ENCODE peak calls at places on chromosomes 13 and 19, in ten cellular contexts. W is psoas muscle, J is HepG2, T is lung, R is heart right ventricle, D is lower lobe of right lung, K is ovary, V is HCT116, F is transverse colon, X is GM23338. G is an unnamed sample. For H3K4me1, the result is how much of the 10 kb centered on the place peaks cover.

GRCh38 chr13:87680298-87680697 is 9.1 kb downstream of the SLITRK5 start:
- DNase-seq in W (no peak), J (no peak), T (no peak), R (no peak), D (no peak), K (no peak), V (no peak), F (no peak), X (no peak), G (no peak)

GRCh38 chr13:87999791-88000190 is 328.6 kb downstream of the SLITRK5 start:
- DNase-seq in W (no peak), J (no peak), T (no peak), R (no peak), D (no peak), K (no peak), V (no peak), F (no peak), X (peak), G (no peak)

GRCh38 chr19:33375760-33376159 is 2.3 kb downstream of the CEBPG start:
- DNase-seq in W (no peak), J (peak), T (no peak), R (no peak), D (no peak), K (no peak), V (no peak), F (no peak), X (no peak), G (no peak)

GRCh38 chr13:111911141-111911720 is 155.7 kb upstream of the SOX1 start:
- DNase-seq in W (no peak), J (no peak), T (peak), R (no peak), D (no peak), K (no peak), V (no peak), F (no peak), X (no peak), G (no peak)

GRCh38 chr13:75318138-75318833 is 163.7 kb downstream of the TBC1D4 start:
- DNase-seq in W (no peak), J (no peak), T (no peak), R (no peak), D (no peak), K (no peak), V (no peak), F (no peak), X (no peak), G (no peak)

GRCh38 chr13:111152836-111153235 is 37.7 kb downstream of the ARHGEF7 start:
- DNase-seq in W (no peak), J (peak), T (no peak), R (no peak), D (no peak), K (no peak), V (peak), F (no peak), X (peak), G (no peak)

GRCh38 chr19:39599116-39599515 is 3.2 kb upstream of the LGALS13 start:
- DNase-seq in W (no peak), J (peak), T (no peak), R (peak), D (no peak), K (no peak), V (no peak), F (no peak), X (peak), G (no peak)

GRCh38 chr13:50762969-50763568 is 80.4 kb downstream of the DLEU7 start:
- DNase-seq in W (no peak), J (no peak), T (no peak), R (no peak), D (no peak), K (no peak), V (no peak), F (no peak), X (no peak), G (no peak)

GRCh38 chr13:111566567-111566966 is 246.1 kb downstream of the TEX29 start:
- DNase-seq in W (no peak), J (no peak), T (no peak), R (no peak), D (no peak), K (no peak), V (no peak), F (no peak), X (no peak), G (no peak)

GRCh38 chr19:40466219-40467006 is at the start of gene SPTBN4:
- DNase-seq in W (peak), J (no peak), T (peak), R (peak), D (peak), K (no peak), V (no peak), F (peak), X (no peak), G (peak)

GRCh38 chr13:32206097-32206740 is 108.9 kb downstream of the ZAR1L start:
- DNase-seq in W (no peak), J (no peak), T (no peak), R (no peak), D (no peak), K (no peak), V (no peak), F (no peak), X (no peak), G (no peak)

GRCh38 chr13:104485571-104485970 is 1419.4 kb upstream of the SLC10A2 start:
- DNase-seq in W (no peak), J (no peak), T (no peak), R (no peak), D (no peak), K (no peak), V (no peak), F (no peak), X (no peak), G (no peak)

GRCh38 chr13:77065456-77066147 is 38.6 kb upstream of the FBXL3 start:
- DNase-seq in W (no peak), J (no peak), T (no peak), R (no peak), D (no peak), K (no peak), V (no peak), F (no peak), X (no peak), G (no peak)

GRCh38 chr19:2733930-2734588 is 5.8 kb downstream of the SLC39A3 start:
- DNase-seq in W (no peak), J (no peak), T (no peak), R (no peak), D (no peak), K (no peak), V (no peak), F (peak), X (no peak), G (no peak)

GRCh38 chr13:52707375-52707774 is 32.2 kb downstream of the CNMD start:
- DNase-seq in W (no peak), J (no peak), T (no peak), R (no peak), D (no peak), K (no peak), V (no peak), F (no peak), X (peak), G (no peak)

GRCh38 chr19:40348961-40349507 is 539 bp downstream of the PLD3 start:
- DNase-seq in W (no peak), J (peak), T (no peak), R (peak), D (no peak), K (no peak), V (peak), F (no peak), X (peak), G (no peak)

GRCh38 chr19:55437410-55437809 is 5.7 kb downstream of the SHISA7 start:
- DNase-seq in W (peak), J (peak), T (peak), R (peak), D (peak), K (peak), V (peak), F (no peak), X (peak), G (no peak)

GRCh38 chr19:49316284-49316683 is 8.7 kb downstream of the SLC6A16 start:
- DNase-seq in W (no peak), J (no peak), T (no peak), R (no peak), D (no peak), K (no peak), V (no peak), F (no peak), X (no peak), G (no peak)

GRCh38 chr13:113835461-113836274 is 28.2 kb downstream of the GAS6 start:
- DNase-seq in W (peak), J (no peak), T (no peak), R (no peak), D (peak), K (no peak), V (no peak), F (no peak), X (no peak), G (no peak)

GRCh38 chr19:3404324-3405260 is 38.2 kb downstream of the NFIC start:
- DNase-seq in W (peak), J (no peak), T (peak), R (peak), D (peak), K (peak), V (no peak), F (peak), X (peak), G (peak)

GRCh38 chr13:49874430-49874829 is 61.7 kb downstream of the SPRYD7 start:
- DNase-seq in W (no peak), J (no peak), T (no peak), R (no peak), D (no peak), K (no peak), V (no peak), F (no peak), X (no peak), G (no peak)

GRCh38 chr19:51607077-51607476 is 23.1 kb downstream of the SIGLEC5 start:
- DNase-seq in W (no peak), J (no peak), T (no peak), R (no peak), D (no peak), K (no peak), V (no peak), F (peak), X (no peak), G (no peak)

GRCh38 chr13:96053003-96053703 is at the start of gene UGGT2:
- DNase-seq in W (peak), J (peak), T (peak), R (peak), D (peak), K (peak), V (peak), F (peak), X (peak), G (peak)

GRCh38 chr19:12353375-12353774 is 12.1 kb downstream of the ZNF442 start:
- DNase-seq in W (no peak), J (no peak), T (no peak), R (no peak), D (no peak), K (no peak), V (no peak), F (no peak), X (no peak), G (no peak)

GRCh38 chr13:80979035-80979641 is 638.2 kb upstream of the SPRY2 start:
- DNase-seq in W (no peak), J (peak), T (peak), R (peak), D (peak), K (no peak), V (peak), F (peak), X (peak), G (peak)

GRCh38 chr19:31355330-31356289 is 6.4 kb upstream of the TSHZ3 start:
- DNase-seq in W (no peak), J (no peak), T (no peak), R (no peak), D (no peak), K (no peak), V (no peak), F (no peak), X (peak), G (no peak)

GRCh38 chr19:56477429-56478338 is 539 bp upstream of the ZNF667 start:
- DNase-seq in W (peak), J (no peak), T (peak), R (peak), D (peak), K (peak), V (no peak), F (peak), X (peak), G (peak)

GRCh38 chr19:56476093-56476492 is 1.1 kb downstream of the ZNF667 start:
- DNase-seq in W (no peak), J (no peak), T (no peak), R (no peak), D (no peak), K (no peak), V (no peak), F (no peak), X (no peak), G (no peak)

GRCh38 chr19:56476671-56477428 is at the start of gene ZNF667:
- DNase-seq in W (no peak), J (no peak), T (no peak), R (peak), D (no peak), K (no peak), V (no peak), F (no peak), X (peak), G (no peak)
- H3K4me3 ChIP-seq in W (peak), J (no peak), T (peak), R (peak), D (peak), K (peak), V (no peak), F (peak), X (peak), G (peak)

DNA sequence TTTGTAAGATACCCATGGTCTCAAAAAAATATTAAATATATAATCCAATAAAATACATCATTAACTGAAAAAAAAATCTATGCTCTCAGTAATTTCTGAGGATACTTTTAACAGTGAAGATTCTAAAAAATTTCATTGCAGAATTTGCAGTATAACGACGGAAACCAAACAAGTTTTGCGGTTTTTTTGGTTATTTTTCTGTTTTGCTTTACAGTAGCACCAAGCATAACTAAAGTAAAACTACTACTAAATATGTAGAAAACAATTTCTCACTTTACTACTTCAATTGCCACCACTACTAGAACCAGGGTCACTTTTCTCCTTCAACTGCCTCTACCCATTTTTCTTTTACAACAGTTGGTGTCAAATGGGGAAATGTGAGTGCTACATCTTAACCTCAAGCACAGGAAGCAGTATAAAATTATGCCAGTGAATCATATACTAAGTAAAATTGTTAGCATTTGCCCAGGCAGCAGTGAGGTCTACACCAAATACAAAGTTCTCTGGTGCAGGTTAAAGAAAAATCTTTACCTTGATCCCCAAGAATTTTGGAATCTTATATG is 24.1 kb downstream of the MICU2 start:
- DNase-seq in W (no peak), J (no peak), T (no peak), R (no peak), D (no peak), K (no peak), V (no peak), F (no peak), X (no peak), G (no peak)
- H3K4me1 ChIP-seq in W (under half), J (under half), T (under half), R (under half), D (under half), K (under half), V (under half), F (under half), X (under half), G (under half)

DNA sequence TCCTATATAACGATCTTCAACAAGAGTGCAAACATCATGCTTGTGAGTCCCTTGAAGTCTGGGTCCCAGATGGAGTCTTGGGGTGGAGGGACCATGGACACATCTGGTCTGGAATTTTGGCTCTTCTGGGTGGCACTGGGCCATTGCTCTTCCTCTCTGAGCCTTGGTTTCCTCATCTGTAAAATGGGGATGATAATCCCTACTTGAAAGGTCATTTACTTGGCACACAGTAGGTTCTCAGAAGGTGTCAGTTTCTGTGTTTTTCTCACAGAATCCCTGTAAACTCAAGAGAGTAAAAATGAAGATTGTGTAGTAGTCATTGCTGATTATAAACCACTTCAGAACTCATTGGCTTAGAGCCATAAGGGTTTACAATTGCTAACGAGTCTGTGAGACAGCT is 7.6 kb downstream of the CYP4F12 start:
- DNase-seq in W (no peak), J (no peak), T (no peak), R (no peak), D (no peak), K (no peak), V (no peak), F (no peak), X (no peak), G (no peak)
- TF ChIP-seq CTCF in W (no peak), J (no peak), T (no peak), R (no peak), D (no peak), K (no peak), V (no peak), F (no peak), X (no peak), G (no peak)

DNA sequence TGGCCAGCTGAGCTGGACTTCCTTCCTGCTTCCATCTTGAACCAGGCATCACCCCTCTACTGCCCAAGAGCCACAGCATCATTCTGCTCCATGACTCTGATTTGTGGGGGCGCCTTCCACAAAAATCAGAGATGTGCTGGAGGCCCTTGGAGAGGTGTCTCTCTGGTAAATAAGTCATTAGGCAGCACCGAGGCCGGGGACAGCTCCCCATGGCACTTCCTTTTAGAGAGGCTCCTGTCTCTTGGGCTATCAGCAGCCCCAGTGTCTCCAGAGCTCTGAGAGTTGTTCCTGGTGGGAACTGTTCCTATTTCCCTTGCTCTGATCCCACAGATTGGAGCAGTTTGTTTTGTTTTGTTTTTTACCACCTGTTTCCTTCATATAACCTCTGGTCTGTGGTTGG is 19.9 kb downstream of the NWD1 start:
- DNase-seq in W (no peak), J (no peak), T (no peak), R (no peak), D (no peak), K (no peak), V (no peak), F (no peak), X (peak), G (no peak)
- H3K4me3 ChIP-seq in W (no peak), J (no peak), T (no peak), R (no peak), D (no peak), K (no peak), V (no peak), F (no peak), X (no peak), G (no peak)

GRCh38 chr13:25847145-25847544 is 204.7 kb downstream of the SHISA2 start:
- DNase-seq in W (no peak), J (no peak), T (no peak), R (no peak), D (no peak), K (no peak), V (no peak), F (no peak), X (no peak), G (no peak)

GRCh38 chr13:25848822-25849740 is 202.7 kb downstream of the SHISA2 start:
- DNase-seq in W (no peak), J (no peak), T (no peak), R (no peak), D (no peak), K (no peak), V (no peak), F (no peak), X (peak), G (no peak)

GRCh38 chr13:25847635-25848616 is 203.9 kb downstream of the SHISA2 start:
- DNase-seq in W (no peak), J (no peak), T (no peak), R (no peak), D (peak), K (no peak), V (no peak), F (peak), X (peak), G (no peak)

GRCh38 chr13:25844559-25845434 is 207.0 kb downstream of the SHISA2 start:
- DNase-seq in W (no peak), J (no peak), T (no peak), R (no peak), D (no peak), K (no peak), V (no peak), F (no peak), X (no peak), G (no peak)

GRCh38 chr13:25846227-25846984 is 205.4 kb downstream of the SHISA2 start:
- DNase-seq in W (no peak), J (no peak), T (peak), R (no peak), D (no peak), K (no peak), V (no peak), F (no peak), X (no peak), G (no peak)
- H3K4me1 ChIP-seq in W (under half), J (under half), T (under half), R (under half), D (under half), K (under half), V (under half), F (under half), X (under half), G (under half)

DNA sequence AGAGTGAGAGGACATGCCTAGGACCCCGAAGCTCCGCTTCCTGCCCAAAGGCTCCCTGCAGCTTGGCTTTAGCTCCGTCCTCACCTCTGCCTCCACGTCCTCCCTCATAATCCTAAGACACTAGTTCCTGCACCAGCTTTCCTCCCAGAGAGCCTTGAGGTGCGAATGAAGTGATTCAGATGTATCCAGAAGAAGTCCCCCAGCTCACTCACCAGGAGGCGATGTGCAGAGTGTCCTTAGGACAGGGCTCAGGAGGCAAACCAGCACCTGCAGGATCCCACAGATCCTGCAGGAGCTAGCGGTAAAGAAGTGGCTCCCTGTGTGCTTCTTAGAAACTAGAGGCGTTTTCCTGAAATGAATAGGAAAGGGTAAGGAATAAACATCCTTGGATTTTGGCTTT is 109.7 kb downstream of the HSPH1 start:
- DNase-seq in W (no peak), J (no peak), T (no peak), R (no peak), D (no peak), K (no peak), V (peak), F (no peak), X (peak), G (peak)
- TF ChIP-seq CTCF in W (no peak), J (no peak), T (no peak), R (no peak), D (no peak), K (no peak), V (peak), F (no peak), X (peak), G (no peak)